ENCODE peak calls at places on chromosomes 11 and 22, in five cellular contexts. M is RWPE1, G is upper lobe of left lung, O is left lung, C is psoas muscle. K is an unnamed sample.

GRCh38 chr22:30574095-30574981 is at the start of gene GAL3ST1:
- DNase-seq in M (no peak), G (peak), O (no peak), C (peak), K (no peak)

GRCh38 chr22:32828150-32828549 is 26.6 kb downstream of the TIMP3 start:
- DNase-seq in M (no peak), G (no peak), O (no peak), C (no peak), K (no peak)

GRCh38 chr11:120318906-120319305 is 6.2 kb upstream of the TLCD5 start:
- DNase-seq in M (no peak), G (no peak), O (no peak), C (no peak), K (no peak)

GRCh38 chr11:64451856-64452255 is 92.9 kb downstream of the RPS6KA4 start:
- DNase-seq in M (no peak), G (peak), O (no peak), C (no peak), K (no peak)

GRCh38 chr11:114059984-114060401 is 482 bp downstream of the ZBTB16 start:
- DNase-seq in M (peak), G (no peak), O (peak), C (peak), K (peak)

GRCh38 chr22:35742342-35743100 is 24.8 kb downstream of the APOL5 start:
- DNase-seq in M (peak), G (no peak), O (no peak), C (no peak), K (no peak)

GRCh38 chr11:8581300-8581699 is 12.7 kb downstream of the STK33 start:
- DNase-seq in M (no peak), G (no peak), O (no peak), C (no peak), K (no peak)

GRCh38 chr11:8168485-8169257 is at the start of gene RIC3:
- DNase-seq in M (no peak), G (peak), O (peak), C (peak), K (peak)

GRCh38 chr11:121063728-121064127 is 37.3 kb upstream of the TECTA start:
- DNase-seq in M (no peak), G (no peak), O (no peak), C (no peak), K (no peak)

GRCh38 chr11:76682681-76683080 is 12.1 kb upstream of the LRRC32 start:
- DNase-seq in M (no peak), G (no peak), O (no peak), C (no peak), K (no peak)

GRCh38 chr22:23542933-23543332 is 37.2 kb downstream of the IGLL1 start:
- DNase-seq in M (no peak), G (no peak), O (no peak), C (no peak), K (no peak)

GRCh38 chr11:31958086-31958735 is 132.7 kb upstream of the RCN1 start:
- DNase-seq in M (peak), G (peak), O (peak), C (peak), K (peak)

GRCh38 chr22:39396156-39396796 is 3.3 kb upstream of the TAB1 start:
- DNase-seq in M (no peak), G (no peak), O (peak), C (peak), K (no peak)

GRCh38 chr11:117822031-117822521 is 2.5 kb downstream of the FXYD2 start:
- DNase-seq in M (no peak), G (no peak), O (peak), C (peak), K (no peak)

GRCh38 chr11:13335319-13335718 is 57.7 kb downstream of the BMAL1 start:
- DNase-seq in M (peak), G (no peak), O (no peak), C (peak), K (peak)

GRCh38 chr11:60945295-60945667 is 6.7 kb downstream of the SLC15A3 start:
- DNase-seq in M (no peak), G (no peak), O (no peak), C (no peak), K (no peak)

GRCh38 chr11:60942207-60942606 is 9.8 kb downstream of the SLC15A3 start:
- DNase-seq in M (no peak), G (no peak), O (no peak), C (no peak), K (no peak)

GRCh38 chr11:60946601-60947265 is 5.2 kb downstream of the SLC15A3 start:
- DNase-seq in M (no peak), G (peak), O (no peak), C (no peak), K (no peak)

GRCh38 chr11:60942970-60943565 is 8.9 kb downstream of the SLC15A3 start:
- DNase-seq in M (no peak), G (no peak), O (no peak), C (no peak), K (no peak)

GRCh38 chr11:60944504-60945294 is 7.3 kb downstream of the SLC15A3 start:
- DNase-seq in M (no peak), G (no peak), O (no peak), C (no peak), K (no peak)
- TF ChIP-seq CTCF in M (no peak), G (no peak), O (no peak), C (no peak), K (peak)

GRCh38 chr11:69490516-69490915 is 9.1 kb downstream of the LINC01488 start:
- DNase-seq in M (no peak), G (no peak), O (peak), C (peak), K (peak)

GRCh38 chr11:69489031-69489745 is 7.7 kb downstream of the LINC01488 start:
- DNase-seq in M (no peak), G (peak), O (peak), C (peak), K (peak)

GRCh38 chr11:69491071-69492031 is 9.9 kb downstream of the LINC01488 start:
- DNase-seq in M (no peak), G (peak), O (peak), C (peak), K (peak)

GRCh38 chr11:69488543-69488940 is 7.1 kb downstream of the LINC01488 start:
- DNase-seq in M (no peak), G (peak), O (peak), C (peak), K (peak)

DNA sequence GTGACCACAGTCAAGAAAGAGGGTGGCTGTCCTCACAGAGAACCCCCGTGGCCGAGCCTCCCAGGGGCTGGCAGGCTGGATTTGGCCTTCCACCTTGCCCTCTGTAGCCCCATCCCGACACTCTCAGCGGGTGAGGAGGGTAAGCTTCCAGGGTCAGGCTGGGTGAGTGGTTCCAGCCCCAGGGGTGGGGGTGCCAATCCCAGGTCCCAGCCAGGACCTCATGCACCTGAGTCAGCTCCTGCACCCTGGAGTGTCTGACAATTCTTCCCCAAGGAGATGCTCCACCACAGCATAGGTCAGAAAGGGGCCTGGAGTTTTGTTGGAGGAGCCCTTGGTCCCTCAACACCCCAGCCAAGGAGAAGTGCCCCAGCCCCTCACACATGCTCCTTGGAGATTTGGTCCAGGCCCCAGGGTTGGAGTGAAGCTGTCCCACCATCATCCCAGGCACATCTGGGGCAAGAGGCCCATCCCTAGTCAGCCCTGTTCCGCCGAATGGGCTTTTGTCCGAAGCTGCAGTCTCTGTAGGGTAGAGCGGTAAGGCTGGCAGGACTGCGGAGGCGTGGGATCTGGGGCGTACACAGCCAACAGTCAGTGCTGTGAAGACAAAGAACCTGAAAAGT is 8.4 kb downstream of the LINC01488 start:
- DNase-seq in M (no peak), G (peak), O (peak), C (peak), K (peak)
- H3K27ac ChIP-seq in M (no peak), G (no peak), O (no peak), C (no peak), K (peak)

GRCh38 chr22:26672060-26672471 is 14.7 kb downstream of the MIAT start:
- DNase-seq in M (no peak), G (no peak), O (no peak), C (no peak), K (no peak)

GRCh38 chr22:26675687-26676273 is 18.4 kb downstream of the MIAT start:
- DNase-seq in M (no peak), G (no peak), O (no peak), C (no peak), K (no peak)

GRCh38 chr22:26672590-26673468 is 15.4 kb downstream of the MIAT start:
- DNase-seq in M (peak), G (peak), O (peak), C (peak), K (peak)

GRCh38 chr22:26673485-26673884 is 16.1 kb downstream of the MIAT start:
- DNase-seq in M (peak), G (no peak), O (no peak), C (no peak), K (no peak)

GRCh38 chr22:26674211-26675190 is 17.1 kb downstream of the MIAT start:
- DNase-seq in M (no peak), G (no peak), O (no peak), C (no peak), K (no peak)
- TF ChIP-seq CTCF in M (no peak), G (no peak), O (peak), C (no peak), K (no peak)

GRCh38 chr11:6541356-6541755 is 44.3 kb downstream of the DNHD1 start:
- DNase-seq in M (no peak), G (no peak), O (no peak), C (no peak), K (no peak)

GRCh38 chr11:6538892-6539291 is 41.8 kb downstream of the DNHD1 start:
- DNase-seq in M (no peak), G (no peak), O (no peak), C (no peak), K (no peak)

GRCh38 chr11:6539748-6540268 is 42.7 kb downstream of the DNHD1 start:
- DNase-seq in M (no peak), G (peak), O (no peak), C (no peak), K (no peak)

GRCh38 chr11:6542727-6543126 is 45.6 kb downstream of the DNHD1 start:
- DNase-seq in M (no peak), G (no peak), O (no peak), C (no peak), K (no peak)

DNA sequence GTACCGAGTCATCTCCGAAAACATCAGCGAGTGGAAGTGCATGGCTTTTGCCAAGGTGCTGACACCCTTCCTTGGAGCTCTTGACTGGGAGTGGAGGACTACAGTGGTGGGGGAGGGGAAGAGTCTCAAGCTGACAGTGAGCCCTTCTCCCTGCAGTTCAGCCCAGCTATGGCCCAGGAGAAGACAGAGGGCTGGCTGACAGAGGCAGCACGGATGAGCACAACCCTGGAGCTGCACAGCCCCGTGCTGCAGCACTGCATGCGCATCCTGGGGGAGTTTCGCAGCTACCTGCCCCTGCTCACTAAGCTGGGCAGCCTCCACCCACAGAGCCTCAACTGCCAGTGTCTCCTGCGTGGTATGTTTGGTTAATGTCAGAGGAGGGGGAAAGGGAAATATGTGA is 41.4 kb downstream of the DNHD1 start:
- DNase-seq in M (no peak), G (peak), O (no peak), C (no peak), K (no peak)
- H3K27ac ChIP-seq in M (no peak), G (no peak), O (no peak), C (no peak), K (no peak)

GRCh38 chr11:640021-640706 is 3.1 kb downstream of the DRD4 start:
- DNase-seq in M (no peak), G (peak), O (peak), C (no peak), K (no peak)

GRCh38 chr11:638616-639323 is 1.7 kb downstream of the DRD4 start:
- DNase-seq in M (no peak), G (no peak), O (no peak), C (no peak), K (no peak)

GRCh38 chr11:637593-638507 is 781 bp downstream of the DRD4 start:
- DNase-seq in M (no peak), G (peak), O (no peak), C (peak), K (no peak)

GRCh38 chr11:637333-637592 is 194 bp downstream of the DRD4 start:
- DNase-seq in M (no peak), G (no peak), O (peak), C (peak), K (no peak)

GRCh38 chr11:639324-639977 is 2.4 kb downstream of the DRD4 start:
- DNase-seq in M (no peak), G (peak), O (no peak), C (no peak), K (no peak)
- TF ChIP-seq CTCF in M (no peak), G (no peak), O (no peak), C (no peak), K (no peak)

GRCh38 chr11:2166091-2166851 is 5.3 kb upstream of the INS start:
- DNase-seq in M (no peak), G (peak), O (no peak), C (no peak), K (no peak)
- H3K27ac ChIP-seq in M (peak), G (no peak), O (no peak), C (no peak), K (no peak)

DNA sequence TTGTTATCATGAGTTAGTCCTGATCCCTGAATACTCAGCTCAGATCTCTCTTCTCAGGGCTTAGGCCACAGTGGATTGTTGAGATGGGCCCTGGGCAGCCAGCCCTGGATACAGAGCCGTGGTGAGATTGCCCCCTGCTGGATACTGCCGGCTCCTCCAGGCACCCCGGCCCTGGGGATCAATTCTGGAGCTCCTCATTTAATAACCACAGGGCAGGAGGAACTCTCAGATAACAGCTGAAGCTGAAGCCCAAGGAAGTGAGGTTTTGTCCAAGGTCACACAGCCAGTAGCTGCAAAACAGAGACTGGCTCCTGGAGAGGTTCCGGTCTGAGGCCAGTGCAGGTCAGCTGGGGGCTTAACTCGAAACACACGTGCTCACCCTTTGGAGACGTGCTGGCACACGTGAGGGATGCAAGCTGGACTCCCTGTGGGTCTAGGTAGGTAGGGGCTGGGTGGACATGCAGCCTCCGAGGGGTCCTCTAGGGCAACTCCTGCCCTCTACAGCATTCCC is 16.0 kb downstream of the USH1C start:
- DNase-seq in M (peak), G (peak), O (peak), C (peak), K (peak)
- TF ChIP-seq CTCF in M (peak), G (no peak), O (peak), C (peak), K (peak)

DNA sequence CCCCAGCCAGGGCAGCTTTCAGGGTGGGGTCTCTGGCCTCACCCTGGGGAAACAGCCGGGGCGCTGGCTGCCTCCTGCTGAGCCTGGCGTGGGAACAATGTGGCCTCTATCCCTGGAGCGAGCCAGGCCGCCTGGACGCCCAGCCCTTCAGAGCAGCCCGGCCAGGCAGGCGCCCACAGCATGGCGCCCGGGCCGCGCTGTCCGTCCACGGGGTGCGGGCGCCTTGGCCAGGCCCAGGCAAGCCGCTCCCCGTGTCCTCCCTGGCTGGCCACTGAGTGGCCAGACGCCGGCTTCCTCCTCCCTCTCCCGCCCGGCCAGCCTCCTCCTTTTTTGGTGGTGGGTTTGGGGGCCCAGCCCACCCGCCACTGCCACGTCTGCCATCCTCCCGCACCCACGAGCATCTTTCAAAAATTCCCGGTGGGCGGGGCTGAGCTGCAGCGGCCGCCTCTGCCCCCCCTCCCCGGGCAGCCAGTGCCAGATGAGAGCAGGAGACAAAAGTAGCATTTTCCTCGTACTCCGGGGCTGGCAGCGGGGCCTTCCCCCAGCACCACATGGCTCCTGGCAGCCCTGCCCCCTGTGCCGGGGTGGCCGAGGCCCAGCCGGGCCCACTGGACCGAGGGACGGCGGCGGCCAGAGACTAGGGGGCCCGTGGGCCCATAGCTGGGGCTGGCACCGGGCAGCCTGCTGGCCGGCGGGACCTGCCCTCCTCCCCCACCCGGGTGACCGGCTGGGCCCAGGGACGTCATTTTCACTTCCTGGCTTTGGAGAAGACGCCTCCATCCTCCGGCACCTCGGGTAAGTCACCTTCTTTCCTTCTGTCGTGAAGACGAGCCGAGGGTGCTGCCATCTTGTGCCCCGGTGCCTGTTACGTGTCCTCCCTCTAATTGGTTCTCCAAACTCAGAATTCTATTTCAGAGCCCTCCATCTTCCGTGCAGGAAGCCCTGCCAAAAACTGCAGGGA is 70.2 kb upstream of the PPARA start:
- DNase-seq in M (peak), G (peak), O (peak), C (peak), K (peak)
- H3K27ac ChIP-seq in M (peak), G (peak), O (peak), C (peak), K (peak)

GRCh38 chr11:102495161-102496042 is 35.1 kb downstream of the MMP7 start:
- DNase-seq in M (peak), G (no peak), O (no peak), C (no peak), K (no peak)
- TF ChIP-seq CTCF in M (peak), G (peak), O (peak), C (peak), K (peak)

GRCh38 chr11:71934213-71934612 is 5.4 kb downstream of the RNF121 start:
- DNase-seq in M (no peak), G (no peak), O (no peak), C (no peak), K (no peak)

GRCh38 chr11:71935338-71935925 is 6.6 kb downstream of the RNF121 start:
- DNase-seq in M (no peak), G (no peak), O (no peak), C (no peak), K (no peak)

GRCh38 chr11:71936825-71937224 is 8.0 kb downstream of the RNF121 start:
- DNase-seq in M (no peak), G (no peak), O (no peak), C (no peak), K (no peak)

GRCh38 chr11:71940561-71941219 is 11.8 kb downstream of the RNF121 start:
- DNase-seq in M (no peak), G (no peak), O (no peak), C (no peak), K (no peak)

GRCh38 chr11:71937826-71938225 is 9.0 kb downstream of the RNF121 start:
- DNase-seq in M (no peak), G (no peak), O (no peak), C (no peak), K (no peak)
- H3K27ac ChIP-seq in M (no peak), G (no peak), O (no peak), C (peak), K (peak)